ENCODE peak calls at places on chromosomes 5 and 9, in six cellular contexts. P is transverse colon, T is A549, W is stomach, H is suprapubic skin, N is ovary. U is an unnamed sample.

GRCh38 chr5:132215329-132215728 is 12.3 kb downstream of the P4HA2 start:
- DNase-seq in T (peak; percentile 17), P (peak; percentile 80), W (peak; percentile 93), H (peak; percentile 95), N (peak; percentile 90), U (peak; percentile 84)

GRCh38 chr5:140321796-140322195 is 18.9 kb upstream of the PFDN1 start:
- DNase-seq in H (no peak), T (no peak), W (no peak), N (no peak), P (peak; percentile 36), U (no peak)

GRCh38 chr5:115758356-115758755 is 58.1 kb downstream of the CDO1 start:
- DNase-seq in P (no peak), N (no peak), W (no peak), H (no peak), T (no peak), U (no peak)

GRCh38 chr5:180472269-180472668 is 21.9 kb upstream of the CNOT6 start:
- DNase-seq in W (no peak), T (no peak), N (no peak), H (no peak), P (no peak), U (no peak)

GRCh38 chr9:28801144-28801799 is 1228.0 kb upstream of the C9orf72 start:
- DNase-seq in P (no peak), T (no peak), W (no peak), N (no peak), H (no peak), U (no peak)

GRCh38 chr5:176780951-176781350 is 29.4 kb upstream of the UNC5A start:
- DNase-seq in P (no peak), N (no peak), T (no peak), H (peak; percentile 58), W (no peak), U (peak; percentile 21)

GRCh38 chr5:81254886-81255285 is 21.8 kb downstream of the CKMT2 start:
- DNase-seq in P (no peak), H (no peak), N (no peak), W (no peak), T (no peak), U (no peak)

GRCh38 chr5:128163991-128164390 is 80.4 kb downstream of the SLC12A2 start:
- DNase-seq in P (no peak), N (no peak), W (no peak), T (no peak), H (no peak), U (no peak)

GRCh38 chr5:126515337-126515736 is 79.7 kb downstream of the ALDH7A1 start:
- DNase-seq in W (no peak), N (no peak), H (no peak), T (no peak), P (no peak), U (no peak)

GRCh38 chr5:61455179-61456006 is 123.3 kb downstream of the ZSWIM6 start:
- DNase-seq in N (no peak), P (no peak), T (no peak), W (peak; percentile 45), H (no peak), U (no peak)

GRCh38 chr9:95459867-95460626 is 56.7 kb downstream of the PTCH1 start:
- DNase-seq in W (no peak), H (no peak), P (no peak), N (no peak), T (no peak), U (no peak)

GRCh38 chr5:75006821-75007536 is 45.4 kb downstream of the GCNT4 start:
- DNase-seq in N (no peak), T (no peak), H (no peak), W (no peak), P (no peak), U (no peak)

GRCh38 chr9:131578016-131578415 is 32.7 kb downstream of the PRRT1B start:
- DNase-seq in T (no peak), N (no peak), H (no peak), W (no peak), P (no peak), U (no peak)

GRCh38 chr9:97304586-97304985 is 2.9 kb upstream of the CCDC180 start:
- DNase-seq in W (no peak), N (no peak), P (no peak), T (no peak), H (no peak), U (no peak)

GRCh38 chr5:58816181-58816731 is 233.4 kb downstream of the RAB3C start:
- DNase-seq in W (no peak), T (no peak), H (no peak), P (no peak), N (no peak), U (no peak)

GRCh38 chr5:124274949-124275348 is 471.5 kb downstream of the ZNF608 start:
- DNase-seq in H (no peak), P (no peak), T (no peak), W (no peak), N (no peak), U (no peak)

GRCh38 chr5:178244566-178244965 is 12.0 kb upstream of the PHYKPL start:
- DNase-seq in P (no peak), H (no peak), W (no peak), N (no peak), T (no peak), U (no peak)

GRCh38 chr5:14414615-14415515 is 166.7 kb upstream of the OTULINL start:
- DNase-seq in H (no peak), W (no peak), P (no peak), N (no peak), T (no peak), U (no peak)
- TF ChIP-seq EP300 in H (no peak), W (no peak), P (no peak), N (no peak), T (no peak), U (no peak)

GRCh38 chr5:24539625-24540024 is 105.2 kb downstream of the CDH10 start:
- DNase-seq in W (no peak), H (no peak), T (no peak), P (no peak), N (no peak), U (no peak)
- TF ChIP-seq EP300 in W (no peak), H (no peak), T (no peak), P (no peak), N (no peak), U (no peak)

GRCh38 chr5:91162534-91163381 is 220.4 kb downstream of the ARRDC3 start:
- DNase-seq in H (no peak), N (peak; percentile 47), T (peak; percentile 62), W (peak; percentile 75), P (peak; percentile 79), U (peak; percentile 92)
- TF ChIP-seq EP300 in H (no peak), N (no peak), T (no peak), W (no peak), P (no peak), U (no peak)

GRCh38 chr5:172954277-172954676 is 4.9 kb upstream of the RPL26L1 start:
- DNase-seq in H (no peak), N (no peak), W (no peak), P (no peak), T (no peak), U (no peak)
- TF ChIP-seq EP300 in H (no peak), N (no peak), W (no peak), P (no peak), T (no peak), U (no peak)

GRCh38 chr9:26163931-26164330 is 485.7 kb upstream of the TUSC1 start:
- DNase-seq in P (no peak), T (no peak), W (no peak), N (no peak), H (no peak), U (no peak)

GRCh38 chr9:26157411-26157810 is 479.2 kb upstream of the TUSC1 start:
- DNase-seq in H (no peak), T (no peak), W (no peak), N (no peak), P (no peak), U (no peak)

GRCh38 chr9:26159575-26160392 is 481.5 kb upstream of the TUSC1 start:
- DNase-seq in N (no peak), T (no peak), P (no peak), W (no peak), H (no peak), U (no peak)

GRCh38 chr9:26158631-26159150 is 480.4 kb upstream of the TUSC1 start:
- DNase-seq in P (no peak), N (no peak), T (no peak), W (no peak), H (no peak), U (no peak)
- TF ChIP-seq EP300 in P (no peak), N (no peak), T (no peak), W (no peak), H (no peak), U (no peak)

GRCh38 chr5:627840-628239 is 15.7 kb downstream of the CEP72 start:
- DNase-seq in H (peak; percentile 56), N (no peak), W (no peak), P (no peak), T (no peak), U (peak; percentile 70)
- TF ChIP-seq EP300 in H (no peak), N (no peak), W (no peak), P (no peak), T (no peak), U (no peak)

U was measured in upper lobe of left lung.